ENCODE peak calls at places on chromosomes 11 and 22, in four cellular contexts. C is vagina, P is GM06990, G is tibial artery. L is an unnamed sample.

GRCh38 chr11:1469911-1470680 is 16.5 kb downstream of the MOB2 start:
- DNase-seq in C (no peak), P (no peak), G (no peak), L (no peak)

GRCh38 chr11:130156108-130157022 is 3.2 kb upstream of the ST14 start:
- DNase-seq in C (no peak), P (no peak), G (no peak), L (no peak)

GRCh38 chr11:128879817-128880216 is 11.3 kb upstream of the KCNJ5 start:
- DNase-seq in C (no peak), P (no peak), G (no peak), L (no peak)

GRCh38 chr22:48210812-48211211 is 1448.4 kb downstream of the TBC1D22A start:
- DNase-seq in C (no peak), P (no peak), G (no peak), L (no peak)

GRCh38 chr11:34343153-34343552 is 14.7 kb downstream of the ABTB2 start:
- DNase-seq in C (no peak), P (no peak), G (no peak), L (no peak)

GRCh38 chr22:50532353-50532700 is 2.5 kb upstream of the TYMP start:
- DNase-seq in C (no peak), P (peak; percentile 67), G (no peak), L (no peak)

GRCh38 chr11:80843266-80843974 is 1402.6 kb upstream of the TENM4 start:
- DNase-seq in C (no peak), P (peak; percentile 44), G (no peak), L (no peak)

GRCh38 chr11:120057595-120058581 is 80.0 kb downstream of the TRIM29 start:
- DNase-seq in C (peak; percentile 82), P (no peak), G (no peak), L (no peak)

GRCh38 chr22:22123118-22123959 is 121.2 kb upstream of the VPREB1 start:
- DNase-seq in C (no peak), P (no peak), G (no peak), L (no peak)

GRCh38 chr22:17218341-17218740 is 894 bp downstream of the ADA2 start:
- DNase-seq in C (no peak), P (no peak), G (no peak), L (no peak)

GRCh38 chr11:104033134-104033533 is 3.3 kb upstream of the DDI1 start:
- DNase-seq in C (no peak), P (no peak), G (peak; percentile 22), L (no peak)

DNA sequence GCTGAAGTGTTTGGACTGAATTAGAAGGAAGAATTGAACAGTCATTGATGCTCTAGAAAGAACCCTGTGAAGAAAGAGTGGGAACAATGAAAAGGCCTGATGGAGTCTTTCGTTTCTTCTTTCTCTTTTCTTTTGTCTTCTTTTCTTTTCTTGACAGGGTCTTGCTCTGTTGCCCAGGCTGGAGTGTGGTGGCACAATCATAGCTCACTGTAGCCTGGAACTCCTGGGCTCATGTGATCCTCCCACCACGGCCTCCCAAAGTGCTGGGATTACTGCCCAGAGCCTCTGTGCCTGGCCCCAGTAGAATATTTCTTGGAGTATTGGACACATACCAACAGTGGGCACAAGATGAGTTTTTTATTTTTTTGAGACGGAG is 1.1 kb downstream of the FEN1 start:
- DNase-seq in C (no peak), P (no peak), G (no peak), L (no peak)
- H3K4me3 ChIP-seq in C (no peak overlapping the region), P (peak overlapping the region; percentile 83), G (no peak overlapping the region), L (no peak overlapping the region)

GRCh38 chr11:109425554-109425953 is 3.6 kb downstream of the C11orf87 start:
- DNase-seq in C (no peak), P (no peak), G (no peak), L (no peak)
- TF ChIP-seq CTCF in C (no peak), P (no peak), G (no peak), L (no peak)

GRCh38 chr22:45007946-45008852 is 1.6 kb downstream of the PHF21B start:
- DNase-seq in C (no peak), P (no peak), G (no peak), L (no peak)

GRCh38 chr22:45007247-45007945 is 2.4 kb downstream of the PHF21B start:
- DNase-seq in C (no peak), P (no peak), G (no peak), L (no peak)

GRCh38 chr22:45006873-45007246 is 2.9 kb downstream of the PHF21B start:
- DNase-seq in C (no peak), P (no peak), G (no peak), L (no peak)

GRCh38 chr22:45008853-45009751 is 703 bp downstream of the PHF21B start:
- DNase-seq in C (no peak), P (peak; percentile 26), G (no peak), L (no peak)

GRCh38 chr22:45006101-45006872 is 3.5 kb downstream of the PHF21B start:
- DNase-seq in C (no peak), P (no peak), G (no peak), L (no peak)
- H3K4me3 ChIP-seq in C (peak overlapping the region; percentile 70), P (no peak overlapping the region), G (no peak overlapping the region), L (no peak overlapping the region)

GRCh38 chr11:76695133-76695532 is 24.6 kb upstream of the LRRC32 start:
- DNase-seq in C (no peak), P (no peak), G (no peak), L (no peak)
- TF ChIP-seq CTCF in C (no peak), P (no peak), G (no peak), L (no peak)

GRCh38 chr11:87039371-87039770 is 1.6 kb downstream of the TMEM135 start:
- DNase-seq in C (no peak), P (no peak), G (peak; percentile 60), L (no peak)
- H3K4me3 ChIP-seq in C (no peak overlapping the region), P (no peak overlapping the region), G (peak overlapping the region; percentile 95), L (no peak overlapping the region)

GRCh38 chr11:15958939-15959338 is 397.4 kb downstream of the SOX6 start:
- DNase-seq in C (no peak), P (no peak), G (no peak), L (no peak)

GRCh38 chr11:15957234-15957633 is 399.1 kb downstream of the SOX6 start:
- DNase-seq in C (no peak), P (no peak), G (no peak), L (no peak)

GRCh38 chr11:15956302-15956701 is 400.0 kb downstream of the SOX6 start:
- DNase-seq in C (no peak), P (no peak), G (no peak), L (no peak)

DNA sequence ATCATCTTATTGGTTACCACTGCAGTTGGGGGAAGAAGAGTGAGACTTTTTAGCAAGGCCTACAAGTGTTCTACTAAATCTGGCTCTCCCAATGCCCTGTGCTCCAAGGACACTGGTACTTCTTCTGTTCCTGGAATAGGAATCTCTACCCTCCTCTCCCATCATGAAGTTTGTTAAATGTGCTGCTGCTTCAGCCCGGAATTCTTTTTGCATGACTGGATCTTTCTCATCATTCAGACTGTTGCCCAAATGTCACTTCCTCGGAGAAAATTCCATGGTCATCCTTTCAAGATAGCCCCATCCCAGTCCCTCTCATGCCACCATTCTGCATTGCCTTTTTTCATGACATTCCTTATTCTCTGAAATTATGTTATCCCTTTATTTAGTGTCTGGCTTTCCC is 400.8 kb downstream of the SOX6 start:
- DNase-seq in C (no peak), P (no peak), G (no peak), L (no peak)
- TF ChIP-seq CTCF in C (no peak), P (no peak), G (no peak), L (no peak)

GRCh38 chr11:12239396-12240298 is 129.3 kb downstream of the MICAL2 start:
- DNase-seq in C (no peak), P (no peak), G (no peak), L (no peak)

GRCh38 chr11:12238420-12238819 is 128.0 kb downstream of the MICAL2 start:
- DNase-seq in C (no peak), P (no peak), G (no peak), L (no peak)

GRCh38 chr11:12242071-12242672 is 131.8 kb downstream of the MICAL2 start:
- DNase-seq in C (no peak), P (no peak), G (no peak), L (no peak)

GRCh38 chr11:12241401-12241800 is 131.0 kb downstream of the MICAL2 start:
- DNase-seq in C (no peak), P (no peak), G (no peak), L (no peak)

GRCh38 chr11:12240669-12241068 is 130.3 kb downstream of the MICAL2 start:
- DNase-seq in C (no peak), P (no peak), G (no peak), L (no peak)
- H3K4me3 ChIP-seq in C (no peak overlapping the region), P (no peak overlapping the region), G (no peak overlapping the region), L (no peak overlapping the region)

GRCh38 chr22:30426395-30427353 is 1.1 kb downstream of the MTFP1 start:
- DNase-seq in C (no peak), P (peak; percentile 66), G (peak; percentile 82), L (peak; percentile 93)

GRCh38 chr22:30425327-30425615 is 297 bp upstream of the MTFP1 start:
- DNase-seq in C (no peak), P (no peak), G (no peak), L (no peak)

GRCh38 chr22:30423959-30424380 is 1.6 kb upstream of the MTFP1 start:
- DNase-seq in C (peak; percentile 98), P (peak; percentile 98), G (peak; percentile 99), L (peak; percentile 97)

GRCh38 chr22:30424471-30425326 is 869 bp upstream of the MTFP1 start:
- DNase-seq in C (no peak), P (peak; percentile 23), G (no peak), L (peak; percentile 14)

DNA sequence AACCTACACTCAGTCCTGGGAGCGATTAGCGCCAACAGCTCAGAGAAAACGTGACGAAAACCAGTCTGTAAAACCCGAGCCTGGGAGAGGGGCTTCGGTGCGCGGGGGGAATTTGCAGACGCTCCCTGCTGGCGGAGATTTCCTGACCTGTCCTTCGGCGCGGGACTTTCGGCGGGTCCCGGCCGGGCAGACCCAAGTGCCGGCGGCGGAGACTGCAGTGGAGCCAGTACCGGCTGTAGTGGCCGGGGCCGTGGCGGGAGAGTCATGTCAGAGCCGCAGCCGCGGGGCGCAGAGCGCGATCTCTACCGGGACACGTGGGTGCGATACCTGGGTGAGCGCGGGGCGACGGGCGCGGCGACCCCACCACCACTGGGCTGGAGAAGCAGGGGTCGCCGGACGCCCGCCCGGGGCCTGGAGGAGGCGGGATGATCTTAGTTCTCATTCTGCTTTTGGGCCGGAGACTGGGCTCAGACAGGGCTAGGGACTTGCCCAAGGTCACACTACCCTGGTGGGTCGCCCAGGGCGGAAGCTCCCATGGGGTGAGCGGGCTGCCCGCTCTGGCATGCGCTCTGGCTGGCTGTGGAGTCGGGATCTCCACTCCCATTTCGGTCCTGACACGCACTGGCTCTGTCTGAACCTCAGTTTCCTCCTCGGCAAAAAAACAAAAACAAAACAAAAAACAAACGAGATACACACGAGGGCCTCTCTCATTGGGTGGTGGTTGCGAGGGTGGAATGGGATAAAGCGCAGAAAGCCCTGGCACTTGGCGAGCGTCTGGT is at the start of gene MTFP1:
- DNase-seq in C (no peak), P (peak; percentile 77), G (peak; percentile 49), L (peak; percentile 78)
- TF ChIP-seq CTCF in C (no peak), P (no peak), G (no peak), L (no peak)

DNA sequence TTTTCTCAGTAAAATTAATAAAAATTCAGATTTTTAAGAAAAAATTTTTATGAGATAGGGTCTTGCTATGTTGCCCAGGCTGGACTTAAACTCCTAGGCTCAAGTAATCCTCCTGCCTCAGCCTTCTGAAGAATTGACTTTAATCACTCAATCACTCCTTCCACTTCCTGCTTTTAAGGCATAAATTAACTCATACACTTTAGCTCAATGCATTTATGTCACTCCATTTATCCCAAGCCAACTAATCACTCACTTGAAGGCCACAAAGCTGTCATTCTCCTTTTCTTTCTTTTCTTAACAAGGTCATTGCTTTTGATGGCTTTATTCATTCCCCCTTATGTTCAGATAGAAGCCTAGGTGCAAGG is 877 bp downstream of the ALG9 start:
- DNase-seq in C (no peak), P (no peak), G (no peak), L (no peak)
- H3K4me3 ChIP-seq in C (peak overlapping the region; percentile 93), P (peak overlapping the region; percentile 70), G (peak overlapping the region; percentile 66), L (no peak overlapping the region)

L was measured in mucosa of descending colon.